ENCODE peak calls at places on chromosomes 3 and 15, in five cellular contexts. One of them, this sample, is unnamed.

GRCh38 chr3:72270072-72270611 is 485.2 kb upstream of the PROK2 start:
- DNase-seq in CD4-positive, alpha-beta T cell: no peak
- DNase-seq in mucosa of descending colon: peak; percentile 73
- DNase-seq in B cell: no peak
- DNase-seq in foreskin fibroblast: peak; percentile 97
- DNase-seq in this sample: no peak

GRCh38 chr15:76502678-76503077 is 166.1 kb downstream of the ISL2 start:
- DNase-seq in mucosa of descending colon: no peak
- DNase-seq in foreskin fibroblast: no peak
- DNase-seq in CD4-positive, alpha-beta T cell: no peak
- DNase-seq in B cell: no peak
- DNase-seq in this sample: no peak

GRCh38 chr3:195822131-195822696 is 10.5 kb upstream of the MUC4 start:
- DNase-seq in CD4-positive, alpha-beta T cell: no peak
- DNase-seq in foreskin fibroblast: no peak
- DNase-seq in B cell: no peak
- DNase-seq in mucosa of descending colon: no peak
- DNase-seq in this sample: no peak

GRCh38 chr15:47411733-47412530 is 305.4 kb upstream of the SEMA6D start:
- DNase-seq in CD4-positive, alpha-beta T cell: no peak
- DNase-seq in mucosa of descending colon: no peak
- DNase-seq in B cell: no peak
- DNase-seq in foreskin fibroblast: no peak
- DNase-seq in this sample: no peak

GRCh38 chr3:132543016-132543739 is 53.9 kb upstream of the ACKR4 start:
- DNase-seq in B cell: no peak
- DNase-seq in CD4-positive, alpha-beta T cell: no peak
- DNase-seq in mucosa of descending colon: no peak
- DNase-seq in foreskin fibroblast: peak; percentile 95
- DNase-seq in this sample: no peak

GRCh38 chr3:24373198-24373959 is 121.3 kb downstream of the THRB start:
- DNase-seq in foreskin fibroblast: no peak
- DNase-seq in CD4-positive, alpha-beta T cell: no peak
- DNase-seq in mucosa of descending colon: peak; percentile 58
- DNase-seq in B cell: no peak
- DNase-seq in this sample: no peak

GRCh38 chr3:168249048-168249538 is 153.4 kb upstream of the GOLIM4 start:
- DNase-seq in mucosa of descending colon: no peak
- DNase-seq in foreskin fibroblast: peak; percentile 46
- DNase-seq in B cell: no peak
- DNase-seq in CD4-positive, alpha-beta T cell: no peak
- DNase-seq in this sample: no peak

GRCh38 chr3:98732239-98733054 is 30.7 kb upstream of the ST3GAL6 start:
- DNase-seq in foreskin fibroblast: peak; percentile 52
- DNase-seq in CD4-positive, alpha-beta T cell: no peak
- DNase-seq in B cell: peak; percentile 5
- DNase-seq in mucosa of descending colon: peak; percentile 43
- DNase-seq in this sample: no peak

GRCh38 chr15:98853161-98853560 is 154.4 kb downstream of the PGPEP1L start:
- DNase-seq in B cell: peak; percentile 72
- DNase-seq in mucosa of descending colon: peak; percentile 95
- DNase-seq in foreskin fibroblast: peak; percentile 97
- DNase-seq in CD4-positive, alpha-beta T cell: peak; percentile 36
- DNase-seq in this sample: peak; percentile 81

GRCh38 chr15:31302778-31303433 is 23.7 kb upstream of the KLF13 start:
- DNase-seq in foreskin fibroblast: no peak
- DNase-seq in CD4-positive, alpha-beta T cell: no peak
- DNase-seq in mucosa of descending colon: no peak
- DNase-seq in B cell: peak; percentile 26
- DNase-seq in this sample: no peak

GRCh38 chr15:50224606-50225005 is 40.9 kb downstream of the HDC start:
- DNase-seq in CD4-positive, alpha-beta T cell: no peak
- DNase-seq in B cell: no peak
- DNase-seq in mucosa of descending colon: no peak
- DNase-seq in foreskin fibroblast: peak; percentile 44
- DNase-seq in this sample: no peak

GRCh38 chr3:36932979-36933378 is 11.9 kb downstream of the TRANK1 start:
- DNase-seq in B cell: no peak
- DNase-seq in foreskin fibroblast: no peak
- DNase-seq in CD4-positive, alpha-beta T cell: no peak
- DNase-seq in mucosa of descending colon: no peak
- DNase-seq in this sample: no peak

GRCh38 chr3:181770296-181770695 is 58.6 kb downstream of the SOX2 start:
- DNase-seq in mucosa of descending colon: no peak
- DNase-seq in B cell: no peak
- DNase-seq in CD4-positive, alpha-beta T cell: no peak
- DNase-seq in foreskin fibroblast: no peak
- DNase-seq in this sample: no peak

GRCh38 chr3:181761906-181762305 is 50.2 kb downstream of the SOX2 start:
- DNase-seq in CD4-positive, alpha-beta T cell: no peak
- DNase-seq in foreskin fibroblast: no peak
- DNase-seq in B cell: no peak
- DNase-seq in mucosa of descending colon: no peak
- DNase-seq in this sample: no peak

DNA sequence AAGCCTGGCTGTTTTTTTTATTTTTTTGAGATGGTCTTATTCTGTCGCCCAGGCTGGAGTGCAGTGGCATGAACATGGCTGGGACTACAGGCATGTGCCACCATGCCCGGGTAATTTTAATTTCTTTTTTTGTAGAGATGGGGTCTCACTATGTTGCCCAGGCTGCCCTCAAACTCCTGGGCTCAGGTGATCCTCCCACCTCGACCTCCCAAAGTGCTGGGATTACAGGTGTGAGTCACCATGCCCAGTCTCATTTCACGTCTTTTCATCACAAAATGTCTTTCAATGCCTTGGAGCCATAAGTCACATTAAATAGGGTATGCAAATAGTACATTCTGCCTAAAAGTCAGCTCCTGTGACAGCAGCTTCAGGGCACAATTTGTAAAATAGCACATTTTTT is 52.8 kb downstream of the SOX2 start:
- DNase-seq in CD4-positive, alpha-beta T cell: no peak
- DNase-seq in mucosa of descending colon: no peak
- DNase-seq in foreskin fibroblast: no peak
- DNase-seq in B cell: no peak
- DNase-seq in this sample: no peak
- TF ChIP-seq CTCF in CD4-positive, alpha-beta T cell: no peak
- TF ChIP-seq CTCF in mucosa of descending colon: no peak
- TF ChIP-seq CTCF in foreskin fibroblast: no peak
- TF ChIP-seq CTCF in B cell: no peak
- TF ChIP-seq CTCF in this sample: no peak

DNA sequence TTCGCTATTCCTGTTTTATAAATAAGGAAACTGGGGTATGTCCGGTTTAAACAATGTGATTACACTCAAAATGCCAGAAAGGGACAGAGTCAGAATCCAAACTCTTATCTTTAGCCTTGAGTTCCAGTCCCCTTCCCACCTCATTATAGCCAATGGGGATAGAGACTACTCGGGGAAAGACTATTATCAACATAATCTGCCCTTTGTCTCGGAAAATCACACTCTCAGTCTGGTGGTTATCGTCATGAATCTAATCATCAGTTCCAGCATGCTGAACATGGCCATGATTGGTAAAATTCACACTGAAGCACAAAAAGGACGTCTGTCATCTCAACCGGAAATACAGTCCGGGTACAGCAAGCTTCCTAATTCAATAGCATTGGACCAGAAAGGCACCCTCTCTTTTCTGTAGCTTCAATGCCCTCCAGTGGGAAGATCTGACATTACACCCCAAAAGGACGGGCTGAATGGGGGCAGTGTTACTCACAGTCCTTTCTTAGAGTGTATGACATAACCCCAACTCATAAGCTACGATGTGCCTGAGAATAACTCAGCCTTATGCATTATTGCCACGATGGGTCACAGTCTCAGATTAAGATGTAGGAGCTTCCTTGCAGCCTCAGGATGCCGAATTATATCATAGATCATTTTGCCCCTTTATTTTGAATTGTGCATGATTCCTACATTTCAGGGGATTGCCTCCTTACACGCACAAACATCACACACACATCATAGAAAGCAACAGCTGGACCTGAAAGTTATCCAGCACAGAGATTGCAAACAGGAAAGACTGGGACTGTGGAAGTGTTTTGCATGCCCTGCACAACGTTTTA is 390.4 kb upstream of the LMCD1 start:
- DNase-seq in CD4-positive, alpha-beta T cell: peak; percentile 29
- DNase-seq in mucosa of descending colon: peak; percentile 69
- DNase-seq in B cell: peak; percentile 30
- DNase-seq in foreskin fibroblast: peak; percentile 58
- DNase-seq in this sample: peak; percentile 18
- TF ChIP-seq CTCF in CD4-positive, alpha-beta T cell: peak; percentile 73
- TF ChIP-seq CTCF in mucosa of descending colon: peak; percentile 25
- TF ChIP-seq CTCF in B cell: peak; percentile 32
- TF ChIP-seq CTCF in foreskin fibroblast: peak; percentile 63
- TF ChIP-seq CTCF in this sample: peak; percentile 52

DNA sequence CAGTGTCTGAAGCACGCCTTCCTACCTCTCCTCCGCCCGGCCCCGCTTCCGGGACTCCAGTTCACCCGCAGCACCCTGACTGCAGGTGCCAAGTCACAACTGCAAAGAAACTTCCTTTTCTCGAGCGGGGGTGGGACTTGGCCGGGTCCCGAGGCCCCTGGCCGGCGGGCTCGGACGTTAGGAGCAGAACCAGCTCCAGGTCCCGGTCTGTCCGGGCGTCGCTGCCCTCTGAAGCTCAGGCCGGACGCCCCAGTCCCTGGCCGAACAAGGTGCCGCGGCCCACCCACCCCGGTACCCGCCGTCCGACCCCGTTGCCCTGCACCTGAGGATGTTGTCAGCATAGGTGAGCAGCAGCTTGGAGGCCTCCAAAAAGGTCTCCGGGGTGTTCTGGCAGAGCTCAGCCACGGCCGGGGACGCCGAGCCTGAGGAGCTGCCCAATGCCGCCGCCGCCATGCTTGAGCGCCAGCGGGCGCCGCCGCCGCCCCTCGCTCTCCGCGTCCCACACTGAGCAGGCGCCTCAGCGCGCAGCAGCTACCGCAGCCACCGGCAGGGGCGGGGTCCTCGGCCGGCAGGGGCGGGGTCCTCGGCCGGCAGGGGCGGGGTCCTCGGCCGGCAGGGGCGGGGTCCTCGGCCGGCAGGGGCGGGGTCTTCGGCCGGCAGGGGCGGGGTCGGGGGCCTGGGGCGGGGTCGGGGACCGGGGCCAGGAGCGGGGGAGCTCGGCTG is at the start of gene NGLY1:
- DNase-seq in B cell: peak; percentile 94
- DNase-seq in foreskin fibroblast: peak; percentile 94
- DNase-seq in CD4-positive, alpha-beta T cell: peak; percentile 73
- DNase-seq in mucosa of descending colon: peak; percentile 89
- DNase-seq in this sample: peak; percentile 80
- TF ChIP-seq CTCF in B cell: no peak
- TF ChIP-seq CTCF in foreskin fibroblast: no peak
- TF ChIP-seq CTCF in CD4-positive, alpha-beta T cell: no peak
- TF ChIP-seq CTCF in mucosa of descending colon: peak; percentile 12
- TF ChIP-seq CTCF in this sample: no peak

DNA sequence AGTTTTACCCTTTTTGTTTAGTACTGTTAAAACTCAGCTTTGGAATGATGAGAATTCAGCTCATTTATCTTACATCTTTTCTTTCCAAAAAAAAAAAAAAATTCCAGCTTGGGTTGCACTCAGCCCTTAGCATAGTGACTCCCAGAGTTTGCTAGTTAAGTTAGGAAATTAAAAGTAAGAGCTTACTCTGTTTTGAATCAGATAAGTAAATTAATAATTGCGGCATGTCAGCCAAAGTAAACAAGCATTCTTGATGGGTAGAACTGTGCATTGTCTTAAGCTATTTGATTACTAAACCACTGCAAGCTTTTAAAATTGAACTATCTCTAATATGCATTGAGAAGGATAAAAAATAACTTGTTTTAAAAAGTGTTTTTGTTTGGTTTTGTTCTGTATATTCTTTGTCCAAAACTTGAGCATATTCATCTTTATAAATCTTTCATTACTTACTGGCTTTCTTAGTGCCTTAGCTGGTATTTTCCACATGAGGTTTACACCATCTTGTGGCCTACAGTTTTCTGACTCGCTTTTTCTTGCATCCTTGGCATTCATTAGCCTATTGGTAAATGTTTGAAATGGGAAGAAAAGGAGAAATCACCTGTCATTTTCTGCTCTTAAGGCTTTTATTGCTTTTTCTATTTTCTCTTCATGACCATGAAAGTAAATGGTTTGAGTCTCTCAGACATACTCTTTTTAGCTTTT is 107.6 kb downstream of the FILIP1L start:
- DNase-seq in foreskin fibroblast: peak; percentile 43
- DNase-seq in B cell: no peak
- DNase-seq in mucosa of descending colon: no peak
- DNase-seq in CD4-positive, alpha-beta T cell: no peak
- DNase-seq in this sample: no peak
- TF ChIP-seq CTCF in foreskin fibroblast: peak; percentile 22
- TF ChIP-seq CTCF in B cell: no peak
- TF ChIP-seq CTCF in mucosa of descending colon: no peak
- TF ChIP-seq CTCF in CD4-positive, alpha-beta T cell: no peak
- TF ChIP-seq CTCF in this sample: no peak

DNA sequence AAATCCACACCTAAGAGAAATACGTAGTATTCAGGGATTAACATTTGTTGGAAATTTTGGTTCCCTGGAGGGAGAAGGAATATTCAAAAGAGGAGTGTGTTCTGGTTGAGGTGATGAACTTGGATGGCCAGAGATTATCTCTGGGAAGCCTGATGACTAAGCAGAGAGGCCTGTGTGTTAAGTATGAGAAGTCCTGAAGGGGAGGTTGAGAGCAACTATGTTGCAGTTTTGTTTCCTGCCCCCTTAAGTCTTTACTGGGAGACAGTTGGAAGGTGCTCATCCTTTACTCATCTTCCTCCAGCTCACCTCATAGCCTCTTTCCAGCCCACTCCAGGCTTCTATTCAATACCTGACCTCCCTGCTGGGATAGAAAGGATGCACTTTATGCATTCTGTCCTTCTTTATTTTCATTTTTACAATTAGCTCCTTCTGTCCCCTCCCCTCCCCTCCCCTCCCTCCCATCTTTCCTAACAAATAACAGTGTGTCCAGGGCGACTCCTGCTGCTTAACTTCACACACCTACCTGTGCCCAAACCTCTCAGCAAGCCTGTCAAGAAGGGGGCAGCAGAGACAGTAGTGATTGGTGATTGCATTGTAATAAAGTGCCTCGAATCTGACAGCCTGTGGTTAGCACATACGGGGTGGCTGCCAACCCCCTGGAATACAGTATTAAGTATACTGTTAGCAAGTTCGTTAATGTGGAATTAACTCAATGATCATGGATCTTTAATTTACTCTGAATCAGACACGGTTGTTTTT is 11.9 kb downstream of the RAP2B start:
- DNase-seq in B cell: no peak
- DNase-seq in foreskin fibroblast: peak; percentile 65
- DNase-seq in CD4-positive, alpha-beta T cell: no peak
- DNase-seq in mucosa of descending colon: no peak
- DNase-seq in this sample: no peak
- TF ChIP-seq CTCF in B cell: no peak
- TF ChIP-seq CTCF in foreskin fibroblast: no peak
- TF ChIP-seq CTCF in CD4-positive, alpha-beta T cell: no peak
- TF ChIP-seq CTCF in mucosa of descending colon: no peak
- TF ChIP-seq CTCF in this sample: no peak

DNA sequence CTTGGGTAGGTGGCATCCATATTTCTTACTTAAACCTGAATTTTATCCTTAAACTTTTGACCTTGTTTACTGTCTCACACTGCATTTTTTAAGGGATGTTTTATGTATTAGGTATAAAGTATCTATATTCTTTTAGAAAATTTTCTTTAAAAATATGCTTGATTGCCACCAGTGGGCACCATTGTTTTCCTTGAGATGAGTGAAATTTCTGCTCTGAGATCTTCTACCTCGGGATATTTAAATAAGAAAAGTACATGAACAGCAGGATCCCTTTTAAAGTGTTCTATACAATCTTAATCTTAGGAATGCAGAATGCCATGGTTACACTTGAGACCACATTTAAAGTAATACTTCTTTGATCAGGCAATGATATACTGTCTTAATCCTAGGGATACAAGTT is 108.7 kb downstream of the SLMAP start:
- DNase-seq in CD4-positive, alpha-beta T cell: no peak
- DNase-seq in foreskin fibroblast: peak; percentile 50
- DNase-seq in B cell: no peak
- DNase-seq in mucosa of descending colon: no peak
- DNase-seq in this sample: no peak
- TF ChIP-seq CTCF in CD4-positive, alpha-beta T cell: no peak
- TF ChIP-seq CTCF in foreskin fibroblast: peak; percentile 49
- TF ChIP-seq CTCF in B cell: no peak
- TF ChIP-seq CTCF in mucosa of descending colon: no peak
- TF ChIP-seq CTCF in this sample: no peak